ENCODE peak calls at places on chromosomes 4 and X, in nine cellular contexts. U is astrocyte; S is stimulated activated CD4-positive, alpha-beta T cell treated with anti-CD3 and anti-CD28 coated beads, Interleukin-2, amount 100 ng/mL, for 48 hours; H is activated CD4-positive, alpha-beta T cell treated with anti-CD3 and anti-CD28 coated beads for 4 hours; V is activated T-cell treated with anti-CD3 and anti-CD28 coated beads for 24 hours; T is CD4-positive, alpha-beta T cell; P is Kasumi-1; Q is mammary epithelial cell; E is heart left ventricle. K is an unnamed sample.
A peak's percentile ranks its signal among the peaks of the same experiment; 100 is the strongest.

GRCh38 chr4:7781361-7781760 is 158.3 kb downstream of the AFAP1 start:
- DNase-seq in U (peak; percentile 78), S (no peak), H (no peak), V (no peak), T (no peak), P (peak; percentile 86), Q (no peak), E (no peak), K (no peak)

GRCh38 chr4:153342751-153343552 is 1.5 kb upstream of the MND1 start:
- DNase-seq in U (no peak), S (no peak), H (no peak), V (no peak), T (no peak), P (no peak), Q (no peak), E (no peak), K (no peak)

GRCh38 chrX:53224860-53225797 is at the start of gene KDM5C:
- DNase-seq in U (peak; percentile 89), S (peak; percentile 69), H (peak; percentile 88), V (peak; percentile 80), T (peak; percentile 82), P (peak; percentile 81), Q (peak; percentile 90), E (peak; percentile 97), K (peak; percentile 60)

GRCh38 chr4:132646186-132646585 is 502.9 kb upstream of the PCDH10 start:
- DNase-seq in U (no peak), S (no peak), H (no peak), V (no peak), T (no peak), P (no peak), Q (peak; percentile 46), E (no peak), K (no peak)

GRCh38 chr4:155403886-155404285 is 27.1 kb upstream of the MAP9 start:
- DNase-seq in U (peak; percentile 39), S (no peak), H (no peak), V (no peak), T (no peak), P (peak; percentile 58), Q (peak; percentile 23), E (no peak), K (peak; percentile 20)

GRCh38 chr4:12716896-12717295 is 767.2 kb downstream of the RAB28 start:
- DNase-seq in U (no peak), S (no peak), H (no peak), V (no peak), T (no peak), P (no peak), Q (no peak), E (no peak), K (no peak)

GRCh38 chr4:172270421-172270820 is 457.2 kb downstream of the GALNTL6 start:
- DNase-seq in U (no peak), S (no peak), H (no peak), V (no peak), T (no peak), P (no peak), Q (peak; percentile 24), E (no peak), K (no peak)

GRCh38 chrX:37684918-37685317 is 673 bp upstream of the XK start:
- DNase-seq in U (no peak), S (no peak), H (no peak), V (no peak), T (no peak), P (no peak), Q (no peak), E (no peak), K (no peak)

GRCh38 chr4:101037938-101038413 is 309.4 kb downstream of the PPP3CA start:
- DNase-seq in U (no peak), S (no peak), H (no peak), V (no peak), T (no peak), P (peak; percentile 27), Q (no peak), E (no peak), K (no peak)

GRCh38 chr4:173277340-173277739 is 56.8 kb downstream of the HMGB2 start:
- DNase-seq in U (no peak), S (no peak), H (no peak), V (no peak), T (no peak), P (no peak), Q (no peak), E (no peak), K (no peak)

GRCh38 chr4:10061650-10062415 is 40.5 kb upstream of the SLC2A9 start:
- DNase-seq in U (no peak), S (no peak), H (no peak), V (no peak), T (no peak), P (no peak), Q (peak; percentile 69), E (no peak), K (no peak)

GRCh38 chr4:39626913-39627312 is 11.8 kb downstream of the SMIM14 start:
- DNase-seq in U (no peak), S (no peak), H (no peak), V (no peak), T (no peak), P (no peak), Q (no peak), E (no peak), K (no peak)

GRCh38 chrX:63128509-63128908 is 222.6 kb downstream of the SPIN4 start:
- DNase-seq in U (no peak), S (peak; percentile 1), H (no peak), V (no peak), T (no peak), P (peak; percentile 58), Q (peak; percentile 20), E (no peak), K (peak; percentile 12)

GRCh38 chr4:8197521-8197920 is 1.6 kb upstream of the SH3TC1 start:
- DNase-seq in U (no peak), S (no peak), H (no peak), V (no peak), T (no peak), P (no peak), Q (no peak), E (no peak), K (no peak)

GRCh38 chr4:176300036-176300435 is 19.7 kb upstream of the SPCS3 start:
- DNase-seq in U (no peak), S (no peak), H (no peak), V (no peak), T (no peak), P (no peak), Q (no peak), E (no peak), K (no peak)

GRCh38 chr4:151099976-151100417 is 569 bp downstream of the RPS3A start:
- DNase-seq in U (peak; percentile 39), S (no peak), H (no peak), V (peak; percentile 21), T (no peak), P (no peak), Q (peak; percentile 26), E (no peak), K (no peak)

GRCh38 chr4:100286601-100287000 is 96.3 kb upstream of the DDIT4L start:
- DNase-seq in U (no peak), S (no peak), H (no peak), V (no peak), T (no peak), P (no peak), Q (no peak), E (no peak), K (no peak)

GRCh38 chr4:20418865-20419451 is 167.3 kb downstream of the SLIT2 start:
- DNase-seq in U (peak; percentile 60), S (no peak), H (no peak), V (no peak), T (no peak), P (peak; percentile 66), Q (peak; percentile 52), E (no peak), K (no peak)

GRCh38 chr4:142701017-142701416 is 145.1 kb downstream of the INPP4B start:
- DNase-seq in U (no peak), S (no peak), H (no peak), V (no peak), T (no peak), P (no peak), Q (no peak), E (no peak), K (no peak)

GRCh38 chrX:134459683-134460004 is 321 bp upstream of the HPRT1 start:
- DNase-seq in U (no peak), S (no peak), H (no peak), V (no peak), T (no peak), P (peak; percentile 13), Q (no peak), E (no peak), K (no peak)

GRCh38 chr4:173461170-173461569 is 62.3 kb upstream of the SCRG1 start:
- DNase-seq in U (peak; percentile 70), S (no peak), H (no peak), V (no peak), T (no peak), P (no peak), Q (peak; percentile 31), E (no peak), K (no peak)

GRCh38 chrX:31228415-31228832 is 156.6 kb upstream of the FTHL17 start:
- DNase-seq in U (peak; percentile 73), S (no peak), H (no peak), V (no peak), T (no peak), P (no peak), Q (peak; percentile 19), E (peak; percentile 43), K (no peak)

GRCh38 chr4:67680568-67681222 is 20.3 kb downstream of the UBA6 start:
- DNase-seq in U (peak; percentile 20), S (no peak), H (no peak), V (no peak), T (no peak), P (no peak), Q (peak; percentile 90), E (no peak), K (no peak)

GRCh38 chrX:124493984-124494383 is 147.6 kb downstream of the SH2D1A start:
- DNase-seq in U (no peak), S (no peak), H (no peak), V (no peak), T (no peak), P (no peak), Q (no peak), E (no peak), K (no peak)

GRCh38 chr4:40685300-40685699 is 55.6 kb upstream of the RBM47 start:
- DNase-seq in U (peak; percentile 77), S (no peak), H (no peak), V (no peak), T (no peak), P (no peak), Q (peak; percentile 49), E (no peak), K (no peak)

GRCh38 chrX:101449279-101449678 is 36.0 kb upstream of the ARMCX4 start:
- DNase-seq in U (no peak), S (no peak), H (no peak), V (no peak), T (no peak), P (no peak), Q (no peak), E (no peak), K (no peak)

GRCh38 chr4:186551849-186552248 is 3.5 kb downstream of the MTNR1A start:
- DNase-seq in U (no peak), S (no peak), H (no peak), V (no peak), T (no peak), P (no peak), Q (no peak), E (no peak), K (no peak)

GRCh38 chrX:19791562-19791961 is 95.8 kb downstream of the SH3KBP1 start:
- DNase-seq in U (peak; percentile 39), S (no peak), H (no peak), V (no peak), T (no peak), P (no peak), Q (no peak), E (no peak), K (no peak)

GRCh38 chr4:119697887-119698393 is 69.3 kb upstream of the PDE5A start:
- DNase-seq in U (no peak), S (no peak), H (no peak), V (no peak), T (no peak), P (no peak), Q (no peak), E (no peak), K (no peak)

GRCh38 chrX:154374361-154375155 is at the start of gene FLNA:
- DNase-seq in U (no peak), S (no peak), H (peak; percentile 34), V (no peak), T (no peak), P (no peak), Q (no peak), E (no peak), K (no peak)

K was measured in Panc1.